ENCODE peak calls at places on chromosomes 4 and X, in four cellular contexts. H is HCT116, U is stomach, W is SK-N-MC. J is an unnamed sample.

GRCh38 chrX:21675931-21676330 is 17.8 kb upstream of the KLHL34 start:
- DNase-seq in H (no peak), W (no peak), U (no peak), J (no peak)

GRCh38 chr4:154559141-154559841 is 3.5 kb upstream of the FGB start:
- DNase-seq in U (no peak), W (no peak), H (peak; percentile 44), J (no peak)

GRCh38 chr4:143300860-143301259 is 35.8 kb upstream of the GAB1 start:
- DNase-seq in W (no peak), U (no peak), H (no peak), J (no peak)

GRCh38 chr4:124997907-124998306 is 285.4 kb upstream of the ANKRD50 start:
- DNase-seq in U (no peak), H (no peak), W (no peak), J (no peak)

GRCh38 chr4:52358855-52359254 is 300.2 kb downstream of the USP46 start:
- DNase-seq in W (no peak), H (no peak), U (no peak), J (no peak)

GRCh38 chr4:4819213-4819606 is 40.3 kb upstream of the MSX1 start:
- DNase-seq in W (no peak), H (no peak), U (no peak), J (no peak)

GRCh38 chr4:99657801-99658200 is at the start of gene C4orf54:
- DNase-seq in W (no peak), U (no peak), H (no peak), J (no peak)

GRCh38 chrX:9897761-9898161 is 69.4 kb upstream of the CLDN34 start:
- DNase-seq in H (no peak), U (peak; percentile 5), W (no peak), J (no peak)

GRCh38 chr4:99117876-99118693 is 26.0 kb downstream of the ADH4 start:
- DNase-seq in H (no peak), W (no peak), U (no peak), J (no peak)

GRCh38 chr4:76175336-76175735 is 27.1 kb upstream of the NUP54 start:
- DNase-seq in W (no peak), H (no peak), U (no peak), J (no peak)

GRCh38 chr4:76179398-76180318 is 31.5 kb upstream of the NUP54 start:
- DNase-seq in W (peak; percentile 69), U (peak; percentile 93), H (peak; percentile 60), J (peak; percentile 91)

GRCh38 chr4:76177709-76178108 is 29.5 kb upstream of the NUP54 start:
- DNase-seq in U (no peak), H (no peak), W (no peak), J (no peak)

GRCh38 chr4:76174216-76174615 is 26.0 kb upstream of the NUP54 start:
- DNase-seq in W (no peak), U (no peak), H (no peak), J (no peak)

DNA sequence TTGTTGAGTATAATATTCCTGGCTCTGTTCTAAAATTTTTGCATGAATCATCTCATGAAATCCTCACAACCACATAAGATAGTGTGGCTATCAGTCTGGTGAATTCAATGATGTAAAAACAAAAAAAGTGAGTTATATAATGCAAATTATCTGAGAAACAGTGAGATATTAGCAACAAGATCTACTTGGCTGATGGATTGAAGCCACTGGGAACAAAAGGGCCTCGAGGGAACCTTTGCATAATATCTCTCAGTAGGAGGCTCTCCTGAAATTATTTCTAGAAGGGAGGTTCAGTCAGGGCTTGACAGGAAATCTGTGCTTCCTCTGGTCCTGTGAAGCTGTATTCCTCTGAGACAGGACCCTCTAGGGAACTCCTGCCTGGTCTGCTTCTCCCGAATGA is 30.1 kb upstream of the NUP54 start:
- DNase-seq in H (no peak), W (no peak), U (no peak), J (no peak)
- H3K27ac ChIP-seq in H (no peak overlapping the region), W (no peak overlapping the region), U (no peak overlapping the region), J (no peak overlapping the region)

DNA sequence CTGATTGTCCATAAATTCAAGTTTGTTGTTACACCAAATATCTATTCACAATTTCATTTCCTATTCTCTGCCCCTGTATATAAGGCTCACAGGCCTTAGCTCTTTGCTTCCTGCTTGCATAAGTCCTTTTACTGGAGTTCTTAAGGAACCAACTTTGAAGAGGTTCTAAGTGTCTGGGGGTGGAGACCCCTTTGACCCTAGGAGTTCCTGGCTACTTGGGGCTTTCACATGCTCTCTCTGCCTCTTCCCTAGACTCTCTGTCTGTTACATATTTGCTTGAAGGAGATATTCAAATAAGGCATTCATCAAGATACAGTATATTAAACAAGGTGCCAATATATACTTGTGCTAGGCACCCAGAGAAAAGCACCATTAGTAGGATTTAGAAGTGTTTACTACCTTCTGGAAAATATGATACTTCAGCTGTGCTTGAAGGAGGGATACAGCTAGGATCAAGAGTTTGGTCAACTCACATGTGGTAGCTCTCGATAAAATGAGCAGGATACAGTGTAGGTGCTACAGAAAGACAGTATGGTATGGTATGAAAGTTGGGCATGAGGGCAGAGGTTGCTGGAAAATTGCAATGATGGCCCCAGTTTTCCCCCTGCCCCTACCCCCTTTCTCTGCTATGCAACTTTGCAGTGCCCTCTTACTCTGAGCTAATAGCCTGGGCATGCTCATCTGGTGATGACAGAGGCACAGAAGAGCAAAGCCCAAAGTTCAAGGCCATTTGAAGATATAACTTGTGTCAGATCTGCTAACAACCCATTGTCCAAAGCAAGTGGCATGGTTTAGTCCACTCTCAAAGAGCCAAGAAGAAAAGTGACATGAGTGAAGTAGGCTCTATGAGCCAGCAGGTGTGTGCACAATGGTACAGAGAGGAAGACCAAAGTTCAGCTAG is 107.6 kb upstream of the CPEB2 start:
- DNase-seq in H (no peak), U (no peak), W (no peak), J (no peak)
- H3K27ac ChIP-seq in H (no peak overlapping the region), U (no peak overlapping the region), W (no peak overlapping the region), J (no peak overlapping the region)

GRCh38 chr4:55122235-55122634 is 3.2 kb downstream of the KDR start:
- DNase-seq in U (no peak), W (no peak), H (no peak), J (no peak)

GRCh38 chr4:55123791-55124190 is 1.6 kb downstream of the KDR start:
- DNase-seq in W (no peak), U (no peak), H (no peak), J (no peak)

GRCh38 chr4:55118397-55118796 is 7.0 kb downstream of the KDR start:
- DNase-seq in H (no peak), U (no peak), W (no peak), J (no peak)

GRCh38 chr4:55124337-55125076 is 888 bp downstream of the KDR start:
- DNase-seq in U (no peak), W (no peak), H (no peak), J (no peak)

GRCh38 chr4:55121246-55121645 is 4.1 kb downstream of the KDR start:
- DNase-seq in U (no peak), W (no peak), H (no peak), J (no peak)
- H3K27ac ChIP-seq in U (peak overlapping the region; percentile 9), W (no peak overlapping the region), H (no peak overlapping the region), J (no peak overlapping the region)

GRCh38 chr4:95220205-95221175 is 328.3 kb downstream of the UNC5C start:
- DNase-seq in W (no peak), H (no peak), U (no peak), J (no peak)
- H3K27ac ChIP-seq in W (no peak overlapping the region), H (no peak overlapping the region), U (no peak overlapping the region), J (peak overlapping the region; percentile 34)

GRCh38 chr4:38232741-38233140 is 272.5 kb downstream of the PTTG2 start:
- DNase-seq in H (no peak), W (no peak), U (no peak), J (no peak)

GRCh38 chr4:38233727-38234478 is 273.7 kb downstream of the PTTG2 start:
- DNase-seq in U (no peak), W (no peak), H (no peak), J (no peak)

GRCh38 chr4:38230821-38231583 is 270.8 kb downstream of the PTTG2 start:
- DNase-seq in H (no peak), W (no peak), U (no peak), J (no peak)

GRCh38 chr4:38230121-38230728 is 270.0 kb downstream of the PTTG2 start:
- DNase-seq in W (no peak), U (peak; percentile 66), H (peak; percentile 27), J (peak; percentile 82)

DNA sequence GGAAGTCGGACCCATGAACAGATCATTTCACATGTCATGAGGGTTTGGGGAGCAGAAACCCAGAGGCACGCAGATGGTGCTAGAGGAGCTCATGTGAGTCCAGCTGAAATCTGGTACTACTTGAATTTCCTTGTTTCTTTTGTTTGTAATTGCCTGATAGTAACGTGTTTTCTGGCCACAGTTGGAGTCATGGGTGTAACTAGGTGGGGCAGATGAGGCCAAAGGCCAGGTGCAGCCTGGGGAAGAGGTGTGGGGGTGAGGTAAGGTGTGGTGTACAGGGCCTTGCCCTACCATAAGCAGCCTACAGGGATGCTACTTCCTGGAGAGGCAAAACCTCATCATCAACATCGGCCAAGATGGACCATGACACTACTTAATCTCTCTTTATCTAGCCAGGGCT is 271.4 kb downstream of the PTTG2 start:
- DNase-seq in H (no peak), W (no peak), U (peak; percentile 45), J (peak; percentile 83)
- H3K27ac ChIP-seq in H (no peak overlapping the region), W (no peak overlapping the region), U (peak overlapping the region; percentile 81), J (peak overlapping the region; percentile 86)

GRCh38 chrX:15129412-15129811 is 140.5 kb downstream of the ASB9 start:
- DNase-seq in H (no peak), U (no peak), W (no peak), J (no peak)
- H3K27ac ChIP-seq in H (no peak overlapping the region), U (no peak overlapping the region), W (no peak overlapping the region), J (peak overlapping the region; percentile 63)

GRCh38 chrX:137573356-137574101 is 7.6 kb downstream of the ZIC3 start:
- DNase-seq in U (no peak), H (no peak), W (no peak), J (no peak)

GRCh38 chrX:137574102-137574783 is 8.3 kb downstream of the ZIC3 start:
- DNase-seq in W (no peak), U (no peak), H (no peak), J (no peak)

GRCh38 chrX:137574784-137575298 is 8.9 kb downstream of the ZIC3 start:
- DNase-seq in U (no peak), W (no peak), H (no peak), J (no peak)

DNA sequence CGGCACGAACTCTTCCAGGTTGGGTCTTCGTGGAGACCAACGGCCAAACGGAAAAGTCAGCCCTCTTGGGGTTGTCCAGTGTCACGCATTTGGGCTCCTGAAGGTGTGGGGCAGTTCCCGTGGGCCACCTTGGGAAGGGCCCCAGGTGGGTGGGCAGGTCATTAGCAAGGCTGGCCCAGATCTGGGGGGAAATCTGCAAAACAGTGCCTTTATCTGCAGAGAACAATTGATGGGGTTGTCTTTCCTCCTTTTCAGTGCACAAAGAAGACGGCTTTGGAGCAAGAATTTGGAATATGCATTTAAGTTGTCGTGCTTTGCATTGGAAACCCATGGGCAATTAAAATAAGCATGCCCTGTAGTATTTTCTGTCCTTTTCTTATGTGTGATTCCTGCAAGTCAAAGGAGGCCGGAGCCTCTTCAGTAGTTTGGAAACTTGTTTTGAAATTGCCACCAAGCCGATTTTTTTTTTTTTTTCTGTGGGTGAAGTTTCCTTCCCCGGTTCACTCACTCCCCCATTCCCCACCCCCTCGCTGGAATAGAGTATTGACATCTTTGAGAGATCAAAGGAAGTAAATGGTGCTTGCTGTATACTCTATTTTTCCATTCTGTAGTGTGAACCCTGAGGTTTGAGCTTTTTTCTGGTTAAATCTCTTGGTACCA is 9.8 kb downstream of the ZIC3 start:
- DNase-seq in H (no peak), U (no peak), W (no peak), J (no peak)
- H3K27ac ChIP-seq in H (no peak overlapping the region), U (no peak overlapping the region), W (no peak overlapping the region), J (no peak overlapping the region)

GRCh38 chrX:13489451-13489850 is 80.0 kb upstream of the EGFL6 start:
- DNase-seq in W (no peak), H (no peak), U (peak; percentile 56), J (peak; percentile 42)
- H3K27ac ChIP-seq in W (no peak overlapping the region), H (no peak overlapping the region), U (peak overlapping the region; percentile 81), J (no peak overlapping the region)

J was measured in transverse colon.